ENCODE peak calls at places on chromosomes 16 and 17, in ten cellular contexts. W, Y, D, O, U, N, F, C, J and I are unnamed samples.

GRCh38 chr16:29893553-29893952 is 5.8 kb downstream of the SEZ6L2 start:
- DNase-seq in O (no peak), W (no peak), J (no peak), U (no peak), Y (no peak), N (no peak), D (no peak), F (no peak), C (no peak), I (no peak)

GRCh38 chr17:39663688-39664580 is 1.2 kb upstream of the TCAP start:
- DNase-seq in W (no peak), U (no peak), C (no peak), Y (no peak), O (peak), J (no peak), N (no peak), F (peak), D (no peak), I (no peak)

GRCh38 chr16:51556694-51557327 is 405.7 kb upstream of the SALL1 start:
- DNase-seq in U (peak), J (peak), O (no peak), F (no peak), C (no peak), N (no peak), W (no peak), D (no peak), Y (no peak), I (no peak)

GRCh38 chr17:13518271-13519000 is 83.3 kb downstream of the HS3ST3A1 start:
- DNase-seq in N (no peak), U (no peak), C (no peak), F (no peak), D (no peak), O (no peak), J (peak), Y (no peak), W (no peak), I (no peak)

GRCh38 chr17:746783-747629 is 5.1 kb downstream of the GEMIN4 start:
- DNase-seq in W (no peak), C (no peak), J (no peak), N (no peak), Y (no peak), U (no peak), F (no peak), O (no peak), D (no peak), I (no peak)

GRCh38 chr16:66580605-66581209 is 1.4 kb downstream of the CMTM2 start:
- DNase-seq in Y (no peak), F (no peak), J (no peak), D (no peak), O (peak), U (no peak), C (no peak), N (no peak), W (no peak), I (no peak)

GRCh38 chr17:17761894-17762781 is 74.6 kb downstream of the SREBF1 start:
- DNase-seq in U (no peak), N (no peak), W (no peak), Y (no peak), J (no peak), D (no peak), O (no peak), C (no peak), F (no peak), I (no peak)

GRCh38 chr17:16484445-16485169 is 7.4 kb downstream of the LRRC75A start:
- DNase-seq in F (no peak), Y (no peak), C (no peak), W (no peak), N (no peak), U (no peak), D (no peak), O (no peak), J (no peak), I (no peak)

GRCh38 chr17:34598161-34598776 is 18.9 kb downstream of the TMEM132E start:
- DNase-seq in F (no peak), Y (no peak), O (peak), D (no peak), J (no peak), U (no peak), W (no peak), N (no peak), C (no peak), I (no peak)

GRCh38 chr16:714558-715447 is at the start of gene METRN:
- DNase-seq in U (peak), D (peak), Y (peak), N (peak), F (peak), W (peak), J (peak), O (peak), C (peak), I (peak)

GRCh38 chr16:71339481-71340171 is 18.9 kb upstream of the CALB2 start:
- DNase-seq in U (no peak), N (no peak), C (no peak), O (no peak), F (no peak), J (no peak), Y (no peak), D (no peak), W (no peak), I (no peak)

GRCh38 chr16:12173121-12173520 is 196.6 kb downstream of the SNX29 start:
- DNase-seq in U (no peak), N (no peak), D (no peak), W (no peak), O (no peak), J (no peak), F (no peak), C (no peak), Y (no peak), I (no peak)

GRCh38 chr17:21381076-21381706 is 5.0 kb downstream of the KCNJ12 start:
- DNase-seq in N (no peak), F (no peak), J (no peak), D (no peak), Y (no peak), O (no peak), C (no peak), W (no peak), U (no peak), I (no peak)

GRCh38 chr17:37710344-37710886 is 34.4 kb downstream of the HNF1B start:
- DNase-seq in U (no peak), Y (no peak), O (peak), W (peak), C (no peak), J (no peak), F (peak), D (no peak), N (no peak), I (peak)

GRCh38 chr16:3401719-3402397 is 843 bp downstream of the ZNF174 start:
- DNase-seq in O (peak), D (no peak), F (no peak), J (no peak), Y (no peak), U (no peak), C (no peak), W (no peak), N (no peak), I (no peak)

GRCh38 chr16:2498531-2499253 is 15.1 kb upstream of the ATP6V0C start:
- DNase-seq in N (no peak), F (no peak), C (no peak), W (no peak), D (no peak), J (no peak), O (no peak), Y (no peak), U (no peak), I (peak)

GRCh38 chr17:71899317-71899716 is 221.5 kb upstream of the SOX9 start:
- DNase-seq in F (no peak), J (no peak), O (no peak), Y (no peak), N (no peak), W (no peak), U (no peak), C (no peak), D (no peak), I (no peak)

GRCh38 chr17:10681866-10682446 is 15.4 kb downstream of the SCO1 start:
- DNase-seq in N (no peak), D (no peak), W (no peak), C (no peak), J (no peak), O (no peak), U (no peak), Y (no peak), F (no peak), I (no peak)

GRCh38 chr17:28343491-28343932 is 8.0 kb downstream of the TNFAIP1 start:
- DNase-seq in C (peak), Y (no peak), J (no peak), F (peak), N (no peak), O (no peak), D (no peak), U (no peak), W (no peak), I (no peak)

GRCh38 chr16:15950167-15950854 is 895 bp downstream of the ABCC1 start:
- DNase-seq in C (peak), W (no peak), F (peak), N (peak), J (peak), D (peak), Y (no peak), O (peak), U (no peak), I (no peak)

GRCh38 chr17:81479175-81479574 is 33.4 kb downstream of the ACTG1 start:
- DNase-seq in J (no peak), W (no peak), U (no peak), D (no peak), N (no peak), F (no peak), O (no peak), Y (no peak), C (no peak), I (no peak)

GRCh38 chr17:58304735-58305486 is 23.7 kb downstream of the TSPOAP1 start:
- DNase-seq in D (no peak), O (no peak), N (peak), Y (no peak), U (no peak), J (peak), F (peak), C (no peak), W (no peak), I (no peak)

GRCh38 chr16:89190150-89190958 is 10.0 kb downstream of the SLC22A31 start:
- DNase-seq in D (no peak), U (no peak), C (no peak), F (no peak), Y (no peak), J (no peak), W (no peak), O (no peak), N (no peak), I (no peak)

GRCh38 chr17:77602062-77602746 is 356.3 kb upstream of the TNRC6C start:
- DNase-seq in N (no peak), J (peak), W (peak), F (peak), D (no peak), Y (peak), U (peak), C (no peak), O (no peak), I (peak)

GRCh38 chr16:10128397-10129258 is 53.6 kb downstream of the GRIN2A start:
- DNase-seq in F (no peak), Y (no peak), W (no peak), C (no peak), N (no peak), O (no peak), U (no peak), D (no peak), J (no peak), I (no peak)

GRCh38 chr16:47826070-47826469 is 329.7 kb downstream of the ABCC12 start:
- DNase-seq in W (no peak), D (no peak), O (no peak), N (no peak), F (no peak), U (no peak), J (no peak), C (no peak), Y (no peak), I (no peak)

GRCh38 chr17:8118769-8119574 is 658 bp upstream of the ALOXE3 start:
- DNase-seq in Y (peak), U (peak), F (peak), J (peak), C (peak), O (peak), W (peak), D (peak), N (peak), I (peak)

GRCh38 chr16:1863681-1864460 is 8.1 kb downstream of the MEIOB start:
- DNase-seq in F (no peak), W (no peak), J (no peak), N (no peak), D (no peak), Y (no peak), O (no peak), C (peak), U (no peak), I (no peak)

GRCh38 chr17:44990994-44991393 is 22.9 kb upstream of the C1QL1 start:
- DNase-seq in U (no peak), Y (no peak), W (no peak), C (no peak), J (no peak), N (no peak), O (no peak), F (no peak), D (no peak), I (no peak)

GRCh38 chr17:44988256-44988942 is 20.3 kb upstream of the C1QL1 start:
- DNase-seq in Y (no peak), N (no peak), W (no peak), F (no peak), U (no peak), J (no peak), O (no peak), D (no peak), C (no peak), I (no peak)

GRCh38 chr17:44989552-44990138 is 21.5 kb upstream of the C1QL1 start:
- DNase-seq in W (no peak), C (no peak), Y (no peak), U (no peak), J (no peak), O (no peak), F (no peak), D (no peak), N (no peak), I (no peak)

GRCh38 chr17:44987883-44988195 is 19.7 kb upstream of the C1QL1 start:
- DNase-seq in Y (no peak), J (no peak), D (no peak), C (no peak), N (no peak), O (no peak), W (no peak), U (no peak), F (no peak), I (no peak)

GRCh38 chr17:44987194-44987882 is 19.2 kb upstream of the C1QL1 start:
- DNase-seq in N (no peak), Y (no peak), O (no peak), U (no peak), C (no peak), W (no peak), J (no peak), F (no peak), D (no peak), I (no peak)
- H3K4me3 ChIP-seq in N (no peak), Y (no peak), O (no peak), U (no peak), C (no peak), W (no peak), J (no peak), F (no peak), D (no peak), I (no peak)

DNA sequence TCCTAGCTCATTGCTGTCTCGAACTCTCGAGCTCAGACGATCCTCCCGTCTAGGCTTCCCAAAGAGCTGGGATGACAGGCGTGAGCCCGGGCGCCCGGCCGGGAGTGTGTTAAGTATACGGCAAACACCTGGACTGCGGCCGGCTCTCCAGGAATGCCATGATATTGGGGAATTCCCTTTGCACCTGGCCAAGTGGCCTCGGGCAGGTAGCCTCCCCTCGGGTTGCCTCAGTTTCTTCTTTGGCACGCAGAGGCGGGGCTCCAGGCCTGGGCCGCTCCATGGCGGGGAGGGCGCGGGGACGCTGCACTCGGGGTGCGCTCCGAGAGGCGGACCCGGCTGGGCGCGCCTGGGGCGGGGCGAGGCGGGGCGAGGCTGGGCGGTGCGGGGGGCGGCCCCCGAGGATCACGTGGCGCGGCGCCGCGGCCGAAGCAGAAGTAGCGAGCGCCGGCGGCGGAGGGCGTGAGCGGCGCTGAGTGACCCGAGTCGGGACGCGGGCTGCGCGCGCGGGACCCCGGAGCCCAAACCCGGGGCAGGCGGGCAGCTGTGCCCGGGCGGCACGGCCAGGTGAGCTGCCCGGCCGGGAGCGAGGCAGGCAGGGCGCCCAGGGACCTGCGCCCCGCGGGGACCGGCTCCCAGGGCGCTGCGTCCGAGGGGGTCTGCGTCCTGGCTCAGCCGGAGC is at the start of gene PLCG2:
- DNase-seq in W (no peak), J (peak), Y (no peak), D (peak), C (peak), F (peak), N (peak), O (no peak), U (no peak), I (peak)
- TF ChIP-seq CTCF in W (no peak), J (no peak), Y (no peak), D (no peak), C (no peak), F (no peak), N (no peak), O (no peak), U (no peak), I (peak)

GRCh38 chr17:65102235-65102634 is 34.9 kb upstream of the RGS9 start:
- DNase-seq in O (no peak), Y (no peak), J (no peak), F (no peak), C (no peak), W (no peak), D (no peak), N (no peak), U (no peak), I (no peak)
- H3K4me3 ChIP-seq in O (no peak), Y (no peak), J (no peak), F (no peak), C (no peak), W (no peak), D (no peak), N (no peak), U (no peak), I (no peak)

DNA sequence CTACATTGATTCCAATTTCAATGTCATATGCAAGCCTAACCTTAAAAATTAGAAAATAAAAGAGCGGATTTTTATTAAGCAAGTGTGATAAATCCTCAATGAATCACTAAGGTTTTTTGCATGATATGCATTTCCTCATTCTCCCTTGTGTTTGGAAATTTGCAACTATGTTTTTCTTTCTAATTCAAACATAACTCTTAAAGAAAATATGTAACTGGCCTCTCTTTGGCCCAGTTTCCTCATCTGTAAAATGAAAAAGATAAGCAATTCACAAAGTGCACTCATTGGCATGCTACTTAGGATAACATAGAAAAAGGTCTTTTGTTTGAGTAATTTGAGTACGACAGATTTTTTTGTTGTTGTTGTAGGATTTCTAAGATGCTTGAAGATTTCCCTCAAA is 295.5 kb downstream of the CDH11 start:
- DNase-seq in W (no peak), C (no peak), F (no peak), Y (no peak), N (no peak), O (no peak), D (no peak), J (no peak), U (no peak), I (no peak)
- TF ChIP-seq CTCF in W (no peak), C (no peak), F (no peak), Y (no peak), N (no peak), O (no peak), D (no peak), J (no peak), U (no peak), I (no peak)